ENCODE peak calls at places on chromosomes 13 and 19, in ten cellular contexts. F is activated B cell treated with CpG ODN at 0.5 μM for 24 hours, L is AG04449, W is CD14-positive monocyte, B is HL-60, P is spleen, V is uterus, Z is bronchial epithelial cell, M is fibroblast of mammary gland, Q is psoas muscle. I is an unnamed sample.

GRCh38 chr19:16741084-16741483 is 21.4 kb downstream of the NWD1 start:
- DNase-seq in Q (no peak), Z (no peak), M (no peak), F (no peak), V (no peak), P (no peak), B (no peak), L (no peak), W (no peak), I (no peak)

GRCh38 chr13:104008075-104008474 is 941.9 kb upstream of the SLC10A2 start:
- DNase-seq in B (no peak), W (no peak), L (no peak), P (no peak), Q (no peak), Z (no peak), F (no peak), V (no peak), M (no peak), I (no peak)

GRCh38 chr19:19106061-19106551 is 32.2 kb downstream of the TMEM161A start:
- DNase-seq in P (no peak), V (peak), F (no peak), L (no peak), W (no peak), Q (no peak), Z (no peak), M (peak), B (no peak), I (no peak)

GRCh38 chr19:40367577-40368434 is 19.3 kb downstream of the PLD3 start:
- DNase-seq in B (no peak), W (no peak), F (no peak), Q (no peak), L (no peak), Z (no peak), P (no peak), V (no peak), M (no peak), I (no peak)

GRCh38 chr13:112928958-112929777 is 39.8 kb upstream of the MCF2L start:
- DNase-seq in W (no peak), B (peak), F (no peak), P (no peak), Z (peak), Q (no peak), L (no peak), V (no peak), M (peak), I (peak)

GRCh38 chr19:4089400-4089908 is 22.8 kb upstream of the ZBTB7A start:
- DNase-seq in B (peak), M (no peak), F (no peak), W (peak), L (no peak), V (no peak), Q (peak), Z (no peak), P (peak), I (no peak)

GRCh38 chr13:73365681-73366080 is 306.9 kb downstream of the KLF5 start:
- DNase-seq in W (no peak), M (no peak), V (no peak), B (no peak), Z (peak), Q (no peak), P (no peak), L (no peak), F (no peak), I (peak)

GRCh38 chr19:28284389-28284788 is 928.6 kb downstream of the UQCRFS1 start:
- DNase-seq in L (no peak), Z (no peak), M (no peak), B (no peak), Q (no peak), P (no peak), F (no peak), W (no peak), V (no peak), I (no peak)

GRCh38 chr13:74586839-74587238 is 452.6 kb upstream of the KLF12 start:
- DNase-seq in B (no peak), F (no peak), Z (no peak), W (no peak), M (no peak), P (no peak), V (no peak), Q (no peak), L (no peak), I (no peak)

GRCh38 chr19:18783958-18784785 is 6.9 kb downstream of the COMP start:
- DNase-seq in W (no peak), P (no peak), V (no peak), B (no peak), Q (no peak), Z (no peak), F (no peak), M (no peak), L (no peak), I (no peak)

GRCh38 chr13:21124853-21125252 is 51.5 kb downstream of the SKA3 start:
- DNase-seq in V (no peak), W (no peak), P (no peak), F (no peak), Z (peak), B (peak), L (no peak), Q (no peak), M (no peak), I (peak)

GRCh38 chr19:1146858-1147780 is 26.9 kb downstream of the SBNO2 start:
- DNase-seq in B (no peak), M (no peak), W (no peak), F (no peak), L (no peak), P (no peak), Q (peak), Z (no peak), V (no peak), I (no peak)

GRCh38 chr19:8663920-8664670 is 33.7 kb downstream of the NFILZ start:
- DNase-seq in V (no peak), B (no peak), L (no peak), W (peak), F (no peak), Q (no peak), Z (no peak), M (no peak), P (no peak), I (no peak)

GRCh38 chr13:45156565-45157361 is 36.5 kb downstream of the GTF2F2 start:
- DNase-seq in F (no peak), Q (no peak), B (no peak), Z (no peak), P (no peak), M (peak), W (no peak), L (no peak), V (no peak), I (no peak)

GRCh38 chr19:38892841-38893240 is 6.6 kb downstream of the SIRT2 start:
- DNase-seq in M (no peak), V (no peak), F (no peak), P (no peak), Z (no peak), L (no peak), B (no peak), Q (no peak), W (no peak), I (no peak)

GRCh38 chr13:113599396-113599795 is 14.8 kb downstream of the TFDP1 start:
- DNase-seq in P (peak), V (no peak), Q (peak), B (no peak), Z (no peak), F (no peak), M (no peak), L (no peak), W (peak), I (no peak)

GRCh38 chr19:38362076-38362945 is 12.1 kb upstream of the PSMD8 start:
- DNase-seq in V (peak), W (peak), M (peak), P (peak), Q (peak), F (peak), L (no peak), B (peak), Z (peak), I (no peak)

GRCh38 chr19:37992761-37993160 is 85.8 kb downstream of the SIPA1L3 start:
- DNase-seq in P (peak), B (no peak), W (no peak), L (no peak), V (no peak), Q (no peak), M (no peak), F (no peak), Z (no peak), I (no peak)

GRCh38 chr13:40665061-40665753 is 1.2 kb downstream of the FOXO1 start:
- DNase-seq in Q (peak), P (peak), M (no peak), B (no peak), W (peak), L (no peak), Z (no peak), F (no peak), V (peak), I (no peak)

GRCh38 chr13:64061649-64062048 is 2646.0 kb upstream of the PCDH20 start:
- DNase-seq in P (no peak), Z (no peak), Q (no peak), L (no peak), B (no peak), W (no peak), F (no peak), V (no peak), M (no peak), I (no peak)

GRCh38 chr13:64051278-64051677 is 2635.6 kb upstream of the PCDH20 start:
- DNase-seq in F (no peak), P (no peak), Z (no peak), M (no peak), W (no peak), V (no peak), B (no peak), Q (no peak), L (no peak), I (no peak)

GRCh38 chr19:22882797-22883196 is 50.7 kb downstream of the ZNF723 start:
- DNase-seq in V (no peak), M (peak), L (no peak), P (no peak), F (no peak), W (no peak), Q (no peak), B (peak), Z (peak), I (no peak)

GRCh38 chr19:10979950-10980349 is 19.1 kb downstream of the SMARCA4 start:
- DNase-seq in V (no peak), L (no peak), Z (no peak), B (peak), F (no peak), W (no peak), P (no peak), M (no peak), Q (peak), I (no peak)

GRCh38 chr19:41638624-41639023 is 11.8 kb upstream of the CEACAM4 start:
- DNase-seq in L (no peak), V (no peak), B (peak), Q (no peak), Z (no peak), M (no peak), F (no peak), W (no peak), P (no peak), I (no peak)

GRCh38 chr19:31326329-31327028 is 22.8 kb downstream of the TSHZ3 start:
- DNase-seq in Z (no peak), M (no peak), W (no peak), Q (no peak), L (no peak), V (no peak), P (no peak), B (no peak), F (no peak), I (no peak)

GRCh38 chr19:46731007-46731501 is 14.1 kb upstream of the PRKD2 start:
- DNase-seq in Z (peak), W (peak), F (no peak), M (peak), B (peak), P (peak), L (peak), V (no peak), Q (peak), I (no peak)

GRCh38 chr19:7994114-7994513 is 11.3 kb downstream of the ELAVL1 start:
- DNase-seq in Q (no peak), F (no peak), M (no peak), V (no peak), Z (no peak), L (no peak), W (no peak), P (no peak), B (no peak), I (no peak)

GRCh38 chr13:102940143-102940542 is 94.3 kb downstream of the ERCC5 start:
- DNase-seq in L (no peak), M (no peak), F (no peak), Z (no peak), B (no peak), W (no peak), P (no peak), V (no peak), Q (no peak), I (no peak)

GRCh38 chr13:46571189-46571901 is 18.4 kb downstream of the LRCH1 start:
- DNase-seq in M (peak), W (no peak), B (no peak), P (no peak), F (no peak), L (no peak), Z (no peak), Q (no peak), V (no peak), I (no peak)

GRCh38 chr19:47572635-47573034 is 313 bp downstream of the ZNF541 start:
- DNase-seq in Q (no peak), F (no peak), W (no peak), Z (no peak), V (no peak), B (no peak), L (no peak), P (no peak), M (no peak), I (no peak)

GRCh38 chr13:38900188-38900587 is 90.4 kb downstream of the STOML3 start:
- DNase-seq in M (no peak), Q (no peak), P (no peak), Z (no peak), V (no peak), W (no peak), F (no peak), B (no peak), L (no peak), I (no peak)

GRCh38 chr13:37899753-37900152 is 30.2 kb upstream of the TRPC4 start:
- DNase-seq in P (no peak), Q (no peak), M (no peak), V (no peak), F (no peak), Z (no peak), W (no peak), L (no peak), B (no peak), I (no peak)

GRCh38 chr13:30364133-30364532 is 56.8 kb upstream of the KATNAL1 start:
- DNase-seq in V (no peak), F (no peak), Q (no peak), W (no peak), M (no peak), B (no peak), P (no peak), L (no peak), Z (no peak), I (no peak)

GRCh38 chr19:56946164-56946563 is 105.6 kb upstream of the PEG3 start:
- DNase-seq in M (no peak), Z (no peak), L (no peak), V (no peak), Q (no peak), B (no peak), F (no peak), P (no peak), W (no peak), I (no peak)
- TF ChIP-seq CTCF in M (no peak), Z (no peak), L (no peak), V (no peak), Q (no peak), B (no peak), F (no peak), P (no peak), W (no peak), I (no peak)

GRCh38 chr13:70967564-70967963 is 859.3 kb upstream of the KLHL1 start:
- DNase-seq in F (no peak), W (no peak), Z (no peak), L (no peak), Q (no peak), P (peak), M (no peak), B (no peak), V (no peak), I (no peak)

GRCh38 chr13:70960841-70961443 is 852.7 kb upstream of the KLHL1 start:
- DNase-seq in F (no peak), W (no peak), B (peak), L (no peak), Z (peak), Q (no peak), P (no peak), M (peak), V (no peak), I (peak)

GRCh38 chr13:70959376-70959775 is 851.1 kb upstream of the KLHL1 start:
- DNase-seq in B (no peak), L (no peak), F (no peak), Q (no peak), V (no peak), Z (no peak), P (no peak), M (no peak), W (no peak), I (no peak)

DNA sequence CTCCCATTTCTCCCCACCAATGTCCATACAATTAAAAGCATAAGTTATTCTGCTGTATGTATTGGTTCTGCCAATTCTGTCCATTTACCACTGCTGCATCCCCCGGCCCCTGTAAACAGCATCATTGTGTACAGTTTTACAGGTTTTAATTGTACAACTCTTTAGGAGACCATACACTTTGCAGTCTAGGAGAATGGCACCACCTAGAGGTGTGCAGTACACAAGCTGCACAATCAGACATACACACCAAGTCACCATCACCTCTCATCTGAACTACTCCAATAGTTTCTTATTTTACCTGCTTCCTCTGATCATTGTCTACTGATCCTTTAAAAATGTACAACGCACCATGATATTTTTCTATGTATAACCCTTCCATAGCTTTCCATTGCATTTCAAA is 855.9 kb upstream of the KLHL1 start:
- DNase-seq in W (no peak), V (no peak), L (no peak), P (no peak), M (no peak), Q (no peak), Z (peak), B (no peak), F (no peak), I (no peak)
- TF ChIP-seq CTCF in W (no peak), V (no peak), L (no peak), P (no peak), M (no peak), Q (no peak), Z (peak), B (no peak), F (no peak), I (peak)

DNA sequence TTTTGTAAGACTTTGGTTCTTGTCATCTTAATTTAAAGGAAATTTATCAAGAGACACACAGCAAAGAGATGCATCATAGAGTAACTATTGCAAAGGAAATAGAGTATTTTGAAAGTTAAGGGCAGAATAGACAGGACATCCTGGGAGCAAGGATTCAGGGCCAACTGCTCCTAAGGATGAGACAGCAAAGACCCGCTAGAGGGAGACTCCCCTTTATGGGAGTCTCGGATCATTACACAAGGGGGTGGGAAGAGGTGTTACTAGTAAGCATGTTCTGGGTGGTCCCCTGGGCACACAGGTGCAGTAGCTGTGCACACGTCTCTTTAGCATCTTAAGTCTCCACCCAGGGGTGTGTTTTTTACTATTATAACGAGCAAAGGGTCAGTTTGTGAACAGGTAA is 9.6 kb downstream of the ZSCAN5C start:
- DNase-seq in B (no peak), F (no peak), W (no peak), Z (no peak), M (no peak), L (no peak), Q (no peak), P (no peak), V (no peak), I (no peak)
- TF ChIP-seq CTCF in B (no peak), F (no peak), W (no peak), Z (no peak), M (no peak), L (no peak), Q (no peak), P (no peak), V (no peak), I (no peak)

GRCh38 chr19:44904426-44904994 is 1.1 kb upstream of the APOE start:
- DNase-seq in F (no peak), Z (no peak), Q (no peak), W (no peak), L (no peak), B (no peak), P (no peak), M (no peak), V (no peak), I (no peak)
- TF ChIP-seq CTCF in F (no peak), Z (peak), Q (peak), W (no peak), L (no peak), B (no peak), P (no peak), M (peak), V (no peak), I (peak)

GRCh38 chr19:13872339-13872694 is 4.6 kb upstream of the NANOS3 start:
- DNase-seq in V (no peak), Q (no peak), B (no peak), W (no peak), P (no peak), F (no peak), M (no peak), L (no peak), Z (no peak), I (no peak)

GRCh38 chr19:13873776-13874515 is 3.0 kb upstream of the NANOS3 start:
- DNase-seq in Q (no peak), Z (no peak), V (no peak), F (no peak), L (no peak), B (no peak), W (no peak), M (no peak), P (no peak), I (no peak)

GRCh38 chr19:13875824-13876223 is 1.1 kb upstream of the NANOS3 start:
- DNase-seq in Z (no peak), B (no peak), F (no peak), Q (no peak), V (no peak), P (no peak), W (no peak), L (no peak), M (no peak), I (no peak)

GRCh38 chr19:13869324-13869723 is 7.6 kb upstream of the NANOS3 start:
- DNase-seq in Z (no peak), Q (no peak), P (no peak), L (no peak), W (no peak), F (no peak), B (no peak), V (no peak), M (no peak), I (no peak)

DNA sequence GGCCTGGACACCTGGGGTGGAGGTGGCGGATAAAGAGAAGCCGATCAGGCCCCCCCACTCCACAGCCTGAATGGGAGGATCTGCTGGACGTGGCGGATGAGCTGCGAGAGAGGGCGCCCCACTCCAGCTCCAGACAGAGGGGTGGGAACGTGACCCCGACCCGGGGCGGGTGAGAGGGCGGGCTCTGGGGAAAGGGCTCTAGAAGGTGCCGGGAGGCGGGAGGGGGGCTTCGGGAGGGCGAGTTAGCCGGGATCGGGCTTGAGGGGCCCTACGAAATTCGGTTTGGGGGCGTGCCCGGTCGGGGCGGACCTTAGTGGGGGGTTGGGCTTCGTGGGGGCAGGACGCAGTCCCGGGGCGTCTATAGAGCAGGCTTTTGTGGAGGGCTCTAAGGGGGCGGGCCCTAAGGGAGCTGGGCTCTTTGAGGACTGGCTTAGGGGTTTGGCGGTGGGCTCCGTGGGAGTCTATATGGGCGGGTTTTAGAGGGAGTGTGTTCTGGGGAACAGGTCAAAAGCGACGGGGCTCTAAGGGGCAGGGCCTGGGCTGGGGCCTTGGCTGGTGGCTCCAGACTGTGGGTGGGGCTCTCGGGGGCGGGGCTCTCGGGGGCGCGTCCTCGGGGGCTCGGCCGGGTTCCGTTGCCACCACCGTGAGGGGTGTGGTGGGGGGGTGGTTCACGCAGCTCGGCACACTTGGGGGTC is 4.1 kb upstream of the NANOS3 start:
- DNase-seq in V (no peak), W (no peak), Z (no peak), B (peak), L (no peak), F (peak), M (no peak), Q (no peak), P (no peak), I (no peak)
- TF ChIP-seq CTCF in V (no peak), W (no peak), Z (peak), B (no peak), L (no peak), F (no peak), M (no peak), Q (no peak), P (peak), I (peak)

GRCh38 chr13:100442095-100442832 is 146.3 kb downstream of the GGACT start:
- DNase-seq in W (no peak), B (no peak), P (no peak), V (no peak), Z (no peak), L (no peak), Q (no peak), M (no peak), F (no peak), I (no peak)
- TF ChIP-seq CTCF in W (no peak), B (no peak), P (no peak), V (no peak), Z (no peak), L (no peak), Q (no peak), M (no peak), F (no peak), I (peak)